ENCODE peak calls at places on chromosomes 12 and 14, in seven cellular contexts. P is mesenchymal stem cell, D is neuronal stem cell, R is H9, L is mesendoderm, N is H1, E is trophoblast cell. B is an unnamed sample.

GRCh38 chr14:37197421-37198272 is at the start of gene MIPOL1:
- DNase-seq in P (peak), D (peak), R (peak), L (peak), N (peak), E (peak), B (peak)

GRCh38 chr14:55301722-55302121 is 30.5 kb downstream of the FBXO34 start:
- DNase-seq in P (peak), D (no peak), R (no peak), L (peak), N (no peak), E (peak), B (peak)

GRCh38 chr12:64194333-64195149 is 27.6 kb downstream of the KICS2 start:
- DNase-seq in P (no peak), D (no peak), R (no peak), L (no peak), N (no peak), E (no peak), B (no peak)

GRCh38 chr14:96274122-96274910 is 18.3 kb downstream of the BDKRB1 start:
- DNase-seq in P (peak), D (no peak), R (no peak), L (no peak), N (peak), E (peak), B (peak)

GRCh38 chr12:86838709-86839108 is 582.5 kb upstream of the MGAT4C start:
- DNase-seq in P (no peak), D (no peak), R (peak), L (peak), N (no peak), E (no peak), B (no peak)

GRCh38 chr14:99430491-99430890 is 50.2 kb downstream of the SETD3 start:
- DNase-seq in P (peak), D (no peak), R (peak), L (peak), N (peak), E (peak), B (no peak)

GRCh38 chr14:102055181-102055901 is 31.5 kb downstream of the HSP90AA1 start:
- DNase-seq in P (no peak), D (no peak), R (peak), L (peak), N (peak), E (peak), B (peak)

GRCh38 chr12:114679942-114680341 is 4.0 kb downstream of the TBX3 start:
- DNase-seq in P (no peak), D (no peak), R (no peak), L (no peak), N (no peak), E (no peak), B (no peak)

GRCh38 chr12:43462741-43463140 is 89.3 kb downstream of the ADAMTS20 start:
- DNase-seq in P (no peak), D (no peak), R (no peak), L (no peak), N (no peak), E (no peak), B (no peak)

GRCh38 chr12:129877383-129877782 is 26.4 kb downstream of the TMEM132D start:
- DNase-seq in P (no peak), D (no peak), R (no peak), L (no peak), N (no peak), E (no peak), B (no peak)

GRCh38 chr12:46027172-46027571 is 36.8 kb upstream of the SCAF11 start:
- DNase-seq in P (no peak), D (no peak), R (no peak), L (no peak), N (no peak), E (no peak), B (no peak)

GRCh38 chr14:76287063-76287462 is 88.9 kb upstream of the ESRRB start:
- DNase-seq in P (no peak), D (no peak), R (no peak), L (no peak), N (no peak), E (no peak), B (no peak)

GRCh38 chr14:58635041-58635440 is 2.7 kb upstream of the DACT1 start:
- DNase-seq in P (no peak), D (no peak), R (no peak), L (peak), N (no peak), E (no peak), B (no peak)

GRCh38 chr14:102655154-102655553 is 62.7 kb downstream of the RCOR1 start:
- DNase-seq in P (peak), D (no peak), R (no peak), L (peak), N (no peak), E (peak), B (peak)

GRCh38 chr12:82413994-82414393 is 55.7 kb downstream of the METTL25 start:
- DNase-seq in P (no peak), D (no peak), R (no peak), L (no peak), N (no peak), E (no peak), B (peak)

GRCh38 chr12:125113800-125114199 is 48.6 kb downstream of the AACS start:
- DNase-seq in P (no peak), D (no peak), R (no peak), L (no peak), N (no peak), E (no peak), B (no peak)

GRCh38 chr12:125113263-125113662 is 48.0 kb downstream of the AACS start:
- DNase-seq in P (no peak), D (no peak), R (no peak), L (no peak), N (no peak), E (no peak), B (no peak)

GRCh38 chr12:125114365-125115141 is 49.3 kb downstream of the AACS start:
- DNase-seq in P (no peak), D (no peak), R (no peak), L (no peak), N (no peak), E (no peak), B (no peak)

GRCh38 chr12:125111403-125111802 is 46.2 kb downstream of the AACS start:
- DNase-seq in P (no peak), D (no peak), R (no peak), L (no peak), N (no peak), E (no peak), B (peak)

GRCh38 chr12:125110641-125111360 is 45.6 kb downstream of the AACS start:
- DNase-seq in P (peak), D (no peak), R (no peak), L (no peak), N (no peak), E (no peak), B (peak)
- H3K4ac ChIP-seq in P (no peak), D (no peak), R (no peak), L (no peak), N (no peak), E (no peak), B (peak)

DNA sequence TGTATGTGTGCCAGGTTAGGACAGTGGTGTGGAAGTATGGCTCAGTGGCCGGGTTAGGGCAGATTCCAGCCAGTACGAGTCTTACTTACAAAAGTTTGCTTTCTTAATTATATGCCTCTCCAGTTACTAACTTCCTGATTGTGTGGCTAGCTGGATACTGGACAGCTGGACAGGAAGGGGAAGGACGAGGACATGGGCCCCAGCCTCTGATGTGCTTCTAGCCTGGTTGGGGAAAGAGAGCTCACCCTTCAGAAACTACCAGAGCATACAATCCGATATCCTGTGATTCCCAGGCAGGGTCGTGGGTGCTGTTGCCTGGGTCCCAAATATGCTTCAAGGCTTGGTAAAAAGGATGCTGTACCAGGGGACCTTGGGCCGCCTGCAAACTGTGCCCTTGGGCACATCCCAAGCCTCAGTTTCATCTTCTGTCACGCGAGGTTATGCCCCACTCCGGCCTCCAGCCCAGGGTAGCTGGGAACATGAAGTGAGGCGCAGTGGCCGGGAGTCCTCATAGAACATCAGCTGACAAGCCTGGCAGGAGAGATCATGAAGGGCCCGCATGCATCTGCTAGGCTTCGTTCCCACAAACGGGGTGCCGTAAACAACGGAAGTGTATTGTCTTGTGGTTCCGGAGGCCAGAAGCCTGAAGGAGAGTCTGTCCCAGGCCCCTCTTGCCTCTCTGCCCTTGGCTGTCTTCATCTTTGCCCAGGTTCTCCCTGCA is 23.2 kb upstream of the RIN3 start:
- DNase-seq in P (no peak), D (no peak), R (peak), L (no peak), N (peak), E (no peak), B (peak)
- H3K4ac ChIP-seq in P (peak), D (no peak), R (no peak), L (no peak), N (no peak), E (no peak), B (peak)

DNA sequence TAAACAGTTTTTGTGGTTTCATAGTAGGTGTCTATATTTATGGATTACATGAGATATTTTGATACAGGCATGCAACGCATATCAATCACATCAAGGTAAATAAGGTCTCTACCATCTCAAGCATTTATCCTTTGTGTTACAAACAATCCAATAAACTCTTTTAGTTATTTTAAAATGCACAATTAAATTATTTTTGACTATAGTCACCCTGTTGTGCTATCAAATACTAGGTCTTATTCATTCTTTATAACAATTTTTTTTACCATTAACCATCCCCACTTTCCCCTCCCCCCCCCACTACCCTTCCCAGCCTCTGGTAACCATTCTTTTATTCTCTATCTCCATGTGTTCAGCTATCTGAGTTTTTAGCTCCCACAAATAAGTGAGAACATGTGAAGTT is 175.7 kb upstream of the FBXO33 start:
- DNase-seq in P (no peak), D (no peak), R (no peak), L (no peak), N (no peak), E (no peak), B (no peak)
- H3K4ac ChIP-seq in P (no peak), D (no peak), R (no peak), L (no peak), N (no peak), E (no peak), B (no peak)

DNA sequence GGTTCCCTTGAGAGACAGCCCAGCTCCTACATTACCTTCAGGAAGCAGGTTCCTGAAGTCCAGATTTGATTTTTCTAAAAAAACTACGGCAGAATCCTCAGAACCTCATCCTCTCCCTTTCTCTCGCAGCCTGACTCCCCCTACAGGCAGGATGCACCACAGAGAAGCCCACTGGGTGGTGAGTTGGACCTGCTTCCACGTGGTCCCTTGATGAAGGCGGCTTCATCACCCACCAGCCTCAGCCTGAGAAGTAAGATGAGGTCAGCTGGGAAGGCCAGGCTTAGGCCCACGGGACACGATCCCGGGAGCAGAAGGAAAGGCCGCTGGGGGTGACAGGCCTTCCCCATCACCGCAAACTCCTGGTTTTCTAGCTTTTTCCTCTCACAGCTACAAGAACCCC is 83.0 kb downstream of the ACTN1 start:
- DNase-seq in P (no peak), D (no peak), R (no peak), L (peak), N (no peak), E (no peak), B (no peak)
- H3K4ac ChIP-seq in P (no peak), D (no peak), R (no peak), L (no peak), N (no peak), E (no peak), B (no peak)

DNA sequence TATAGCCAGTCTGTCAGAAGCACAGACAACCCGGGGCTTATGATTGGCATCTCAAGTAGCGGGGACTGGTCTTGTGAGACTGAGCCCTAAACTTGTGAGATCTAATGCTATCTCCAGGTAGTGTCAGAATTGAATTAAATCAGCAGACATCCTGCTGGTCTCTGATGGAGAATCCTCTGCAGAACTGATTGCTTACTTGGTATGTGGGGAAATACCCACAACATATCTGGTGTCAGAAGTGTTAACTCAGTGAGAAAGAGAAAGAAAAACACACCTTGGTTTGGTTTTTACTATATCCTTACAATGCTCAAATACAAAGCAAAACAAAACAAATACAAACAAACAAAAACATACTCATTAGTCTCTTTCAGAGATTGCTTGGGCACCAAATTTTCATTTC is 10.0 kb downstream of the SEL1L start:
- DNase-seq in P (no peak), D (no peak), R (no peak), L (peak), N (no peak), E (no peak), B (no peak)
- H3K4ac ChIP-seq in P (no peak), D (no peak), R (no peak), L (no peak), N (no peak), E (no peak), B (no peak)

GRCh38 chr14:29461131-29461530 is 466.5 kb downstream of the PRKD1 start:
- DNase-seq in P (no peak), D (no peak), R (no peak), L (no peak), N (no peak), E (no peak), B (no peak)

GRCh38 chr14:29463727-29464370 is 463.8 kb downstream of the PRKD1 start:
- DNase-seq in P (no peak), D (no peak), R (no peak), L (peak), N (no peak), E (no peak), B (no peak)

GRCh38 chr14:29459967-29460366 is 467.7 kb downstream of the PRKD1 start:
- DNase-seq in P (no peak), D (no peak), R (no peak), L (no peak), N (no peak), E (no peak), B (no peak)

GRCh38 chr14:29462772-29463171 is 464.9 kb downstream of the PRKD1 start:
- DNase-seq in P (no peak), D (no peak), R (no peak), L (no peak), N (no peak), E (no peak), B (no peak)

GRCh38 chr14:29462271-29462670 is 465.4 kb downstream of the PRKD1 start:
- DNase-seq in P (no peak), D (no peak), R (no peak), L (no peak), N (no peak), E (no peak), B (no peak)
- H3K4ac ChIP-seq in P (no peak), D (no peak), R (no peak), L (no peak), N (no peak), E (no peak), B (no peak)

GRCh38 chr12:42014972-42015371 is 129.7 kb downstream of the GXYLT1 start:
- DNase-seq in P (no peak), D (no peak), R (no peak), L (no peak), N (no peak), E (no peak), B (no peak)
- H3K4ac ChIP-seq in P (no peak), D (no peak), R (no peak), L (no peak), N (no peak), E (no peak), B (no peak)

GRCh38 chr12:94304566-94305061 is 155.1 kb downstream of the CEP83 start:
- DNase-seq in P (peak), D (no peak), R (peak), L (peak), N (no peak), E (peak), B (peak)
- H3K4ac ChIP-seq in P (no peak), D (no peak), R (no peak), L (no peak), N (no peak), E (no peak), B (peak)

B was measured in IMR-90.